ENCODE peak calls at places on chromosome 22, in eight cellular contexts. S, D, E, Y, Q, U, C and A are unnamed samples.

GRCh38 chr22:30206964-30207363 is 39.6 kb downstream of the LIF start:
- DNase-seq in S (peak), C (peak), E (no peak), Q (peak), Y (peak), D (peak), U (no peak), A (no peak)

GRCh38 chr22:24953294-24954113 is 988 bp downstream of the KIAA1671 start:
- DNase-seq in C (no peak), D (no peak), U (peak), S (no peak), Q (no peak), E (no peak), Y (no peak), A (peak)

GRCh38 chr22:48051796-48052620 is 1289.6 kb downstream of the TBC1D22A start:
- DNase-seq in C (no peak), Y (no peak), Q (no peak), S (no peak), D (no peak), U (peak), E (no peak), A (no peak)

GRCh38 chr22:31866918-31867317 is 77.4 kb upstream of the YWHAH start:
- DNase-seq in E (no peak), U (no peak), Q (no peak), Y (no peak), S (no peak), D (no peak), C (no peak), A (no peak)

GRCh38 chr22:32590556-32590955 is 115.9 kb downstream of the FBXO7 start:
- DNase-seq in S (no peak), Q (no peak), C (no peak), U (no peak), E (no peak), Y (no peak), D (no peak), A (no peak)

GRCh38 chr22:42324991-42325710 is 54.7 kb upstream of the TCF20 start:
- DNase-seq in C (peak), S (no peak), Y (no peak), E (no peak), D (no peak), Q (no peak), U (no peak), A (peak)

GRCh38 chr22:29520851-29521250 is 32.7 kb downstream of the THOC5 start:
- DNase-seq in D (no peak), Y (no peak), C (no peak), U (no peak), E (no peak), Q (no peak), S (no peak), A (no peak)

GRCh38 chr22:24819941-24820461 is 14.0 kb downstream of the SGSM1 start:
- DNase-seq in Y (peak), C (no peak), U (peak), Q (peak), S (no peak), D (peak), E (no peak), A (peak)

GRCh38 chr22:16609548-16610261 is 17.1 kb upstream of the CCT8L2 start:
- DNase-seq in Q (no peak), Y (no peak), U (no peak), S (no peak), C (no peak), D (no peak), E (no peak), A (no peak)

GRCh38 chr22:44883011-44883421 is 126.8 kb downstream of the PHF21B start:
- DNase-seq in Q (no peak), S (no peak), C (peak), D (no peak), E (no peak), U (peak), Y (peak), A (no peak)

GRCh38 chr22:19641254-19641982 is 72.9 kb upstream of the SEPTIN5 start:
- DNase-seq in S (no peak), C (peak), Q (no peak), D (peak), E (no peak), U (no peak), Y (peak), A (peak)

GRCh38 chr22:27991586-27992293 is 72.7 kb upstream of the PITPNB start:
- DNase-seq in E (no peak), Q (no peak), S (no peak), U (no peak), Y (peak), C (peak), D (no peak), A (no peak)

GRCh38 chr22:19896665-19897355 is 42.1 kb upstream of the GNB1L start:
- DNase-seq in Q (no peak), S (no peak), Y (no peak), U (no peak), C (no peak), D (no peak), E (peak), A (no peak)

GRCh38 chr22:47713880-47714452 is 951.5 kb downstream of the TBC1D22A start:
- DNase-seq in E (no peak), Q (no peak), Y (no peak), S (no peak), D (no peak), U (no peak), C (peak), A (no peak)

GRCh38 chr22:30267382-30268302 is 991 bp upstream of the OSM start:
- DNase-seq in C (no peak), Y (no peak), Q (no peak), E (peak), D (no peak), U (no peak), S (no peak), A (no peak)

GRCh38 chr22:29308791-29309262 is 2.4 kb downstream of the GAS2L1 start:
- DNase-seq in D (no peak), C (no peak), U (no peak), E (peak), Y (peak), Q (no peak), S (peak), A (no peak)

GRCh38 chr22:44400763-44401060 is 88.0 kb upstream of the SHISAL1 start:
- DNase-seq in U (no peak), Y (no peak), S (no peak), E (no peak), Q (no peak), D (no peak), C (no peak), A (no peak)

GRCh38 chr22:48445113-48445827 is 1382.4 kb downstream of the BRD1 start:
- DNase-seq in Y (no peak), E (no peak), U (no peak), S (no peak), Q (no peak), C (no peak), D (peak), A (no peak)

GRCh38 chr22:44870021-44870420 is 117.6 kb downstream of the ARHGAP8 start:
- DNase-seq in D (peak), C (peak), S (peak), E (peak), Q (no peak), U (no peak), Y (no peak), A (peak)

GRCh38 chr22:47101321-47101885 is 339.0 kb downstream of the TBC1D22A start:
- DNase-seq in E (no peak), U (no peak), Q (no peak), D (no peak), C (no peak), S (no peak), Y (no peak), A (no peak)

GRCh38 chr22:44913198-44913983 is 96.4 kb downstream of the PHF21B start:
- DNase-seq in C (no peak), S (no peak), Y (peak), E (peak), Q (no peak), D (no peak), U (peak), A (no peak)

GRCh38 chr22:21972293-21972779 is 10.3 kb downstream of the TOP3B start:
- DNase-seq in Q (no peak), S (no peak), Y (no peak), U (no peak), D (peak), C (peak), E (no peak), A (peak)

GRCh38 chr22:19810381-19811141 is 44.1 kb downstream of the GNB1L start:
- DNase-seq in S (no peak), U (no peak), Q (no peak), E (peak), C (peak), D (no peak), Y (peak), A (no peak)

GRCh38 chr22:29093980-29094379 is 21.1 kb downstream of the KREMEN1 start:
- DNase-seq in Q (no peak), U (no peak), C (no peak), Y (no peak), E (no peak), D (no peak), S (no peak), A (no peak)

GRCh38 chr22:42932857-42933782 is 76.0 kb upstream of the ARFGAP3 start:
- DNase-seq in Y (no peak), Q (no peak), S (no peak), E (no peak), C (no peak), U (peak), D (no peak), A (no peak)

GRCh38 chr22:42074153-42074750 is at the start of gene PHETA2:
- DNase-seq in Y (peak), C (peak), S (no peak), U (peak), D (no peak), E (peak), Q (no peak), A (peak)

GRCh38 chr22:22061085-22062077 is 78.8 kb upstream of the TOP3B start:
- DNase-seq in Q (peak), S (peak), D (peak), E (no peak), Y (no peak), U (no peak), C (no peak), A (no peak)

GRCh38 chr22:47143249-47143938 is 380.9 kb downstream of the TBC1D22A start:
- DNase-seq in S (no peak), Y (no peak), E (no peak), D (no peak), Q (no peak), C (no peak), U (no peak), A (no peak)

GRCh38 chr22:22184277-22184807 is 60.2 kb upstream of the VPREB1 start:
- DNase-seq in C (no peak), U (no peak), D (no peak), S (no peak), E (no peak), Y (no peak), Q (no peak), A (no peak)

GRCh38 chr22:19885841-19886592 is 31.3 kb upstream of the GNB1L start:
- DNase-seq in Y (peak), C (no peak), U (no peak), Q (no peak), E (peak), D (no peak), S (no peak), A (no peak)

GRCh38 chr22:20490183-20490940 is 5.2 kb downstream of the KLHL22 start:
- DNase-seq in E (peak), Y (no peak), S (no peak), U (no peak), D (no peak), C (no peak), Q (no peak), A (no peak)

GRCh38 chr22:42627981-42628380 is 12.4 kb downstream of the ATP5MGL start:
- DNase-seq in E (no peak), Q (no peak), C (no peak), U (no peak), Y (no peak), D (no peak), S (no peak), A (no peak)

GRCh38 chr22:33699176-33699575 is 221.1 kb downstream of the LARGE1 start:
- DNase-seq in U (no peak), C (no peak), S (no peak), E (no peak), D (no peak), Y (no peak), Q (no peak), A (no peak)

GRCh38 chr22:32430352-32430751 is 18.3 kb upstream of the RTCB start:
- DNase-seq in Q (no peak), U (no peak), Y (no peak), E (no peak), D (no peak), S (no peak), C (no peak), A (no peak)

GRCh38 chr22:22195265-22196017 is 49.1 kb upstream of the VPREB1 start:
- DNase-seq in S (peak), C (peak), E (no peak), U (peak), D (peak), Q (peak), Y (peak), A (peak)

GRCh38 chr22:22546490-22546889 is 12.6 kb downstream of the PRAME start:
- DNase-seq in D (no peak), U (no peak), Q (no peak), E (no peak), S (no peak), C (no peak), Y (no peak), A (no peak)

GRCh38 chr22:25488244-25489020 is 76.0 kb upstream of the GRK3 start:
- DNase-seq in D (peak), C (no peak), E (no peak), S (peak), U (peak), Y (no peak), Q (peak), A (peak)

DNA sequence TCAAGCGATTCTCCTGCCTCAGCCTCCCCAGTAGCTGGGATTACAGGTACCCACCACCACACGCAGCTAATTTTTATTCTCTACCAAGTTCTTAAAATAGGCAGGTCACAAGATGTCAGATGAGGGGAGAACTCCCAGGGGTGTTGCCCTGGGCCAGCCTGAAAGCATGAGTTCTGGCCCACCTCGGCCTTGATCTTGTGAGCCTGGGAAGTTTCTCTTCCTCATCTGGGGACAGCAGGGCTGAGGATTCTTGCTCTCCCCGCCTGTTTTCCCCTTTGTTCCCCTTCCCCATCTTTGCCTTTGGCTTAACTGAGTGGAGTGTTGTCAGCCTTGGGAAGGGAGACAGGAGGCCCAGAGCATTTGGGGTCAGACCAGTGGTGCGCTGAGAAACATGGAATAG is 3.5 kb downstream of the PDXP start:
- DNase-seq in U (no peak), Q (no peak), S (no peak), D (no peak), Y (no peak), E (no peak), C (no peak), A (no peak)
- H3K27ac ChIP-seq in U (no peak), Q (peak), S (peak), D (no peak), Y (peak), E (no peak), C (no peak), A (no peak)

DNA sequence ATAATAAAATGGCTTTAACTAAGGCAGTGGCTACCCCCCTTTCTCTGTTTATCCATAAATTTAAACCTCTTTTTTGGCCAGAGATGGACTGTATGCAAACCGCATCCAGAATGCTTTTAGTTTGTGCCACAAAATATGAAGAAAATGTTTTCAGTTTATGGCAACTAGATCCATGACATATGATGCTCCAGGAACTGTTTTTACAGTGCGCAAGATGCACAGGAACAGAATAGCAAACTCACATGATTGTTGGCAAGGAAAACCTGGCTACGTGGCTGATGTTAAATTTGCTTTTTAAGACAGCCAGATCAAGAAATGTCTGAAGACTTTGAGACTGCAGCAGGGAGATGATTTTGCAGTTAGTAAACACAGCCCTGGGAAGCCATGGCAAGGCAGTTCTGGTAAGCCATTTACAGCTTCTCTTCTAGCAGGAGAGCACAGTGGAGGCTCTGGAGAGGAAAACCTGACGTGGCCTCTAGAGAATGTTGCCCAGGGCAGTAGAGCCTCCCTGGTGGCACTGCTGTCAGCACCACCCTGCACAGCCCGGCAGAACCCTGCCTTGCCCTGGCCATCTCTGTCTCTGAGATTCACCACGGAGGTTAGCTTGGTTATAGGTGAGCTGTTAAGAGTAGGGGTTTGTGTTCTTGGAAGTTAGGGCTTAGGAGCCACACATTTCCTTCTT is 69.8 kb upstream of the TNRC6B start:
- DNase-seq in S (peak), D (no peak), U (no peak), Y (no peak), Q (peak), E (no peak), C (no peak), A (peak)
- H3K27ac ChIP-seq in S (peak), D (no peak), U (peak), Y (peak), Q (peak), E (peak), C (no peak), A (peak)

DNA sequence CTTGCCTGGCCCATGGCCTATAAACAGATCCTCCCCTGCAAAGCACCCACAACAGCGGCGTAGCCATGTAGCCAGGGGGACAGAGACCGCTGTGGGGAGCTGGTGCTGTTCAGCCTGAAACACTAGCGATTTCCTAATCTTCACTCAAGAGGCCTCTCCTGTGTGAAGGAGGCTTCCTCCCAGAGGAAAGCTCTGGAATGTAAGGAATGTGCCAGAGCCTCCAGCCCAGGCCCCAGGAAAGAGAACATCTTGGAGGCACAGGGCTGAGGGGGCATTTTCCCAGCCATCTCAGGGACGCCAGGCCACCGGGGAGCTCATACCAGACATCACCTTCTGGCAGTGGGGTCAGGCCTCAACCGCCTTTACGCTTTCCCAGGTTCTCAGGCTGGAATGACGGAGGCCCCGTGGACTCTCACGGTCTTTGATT is 24.0 kb downstream of the MIAT start:
- DNase-seq in C (peak), S (no peak), D (no peak), U (peak), Q (no peak), Y (peak), E (no peak), A (no peak)
- H3K27ac ChIP-seq in C (no peak), S (peak), D (peak), U (no peak), Q (no peak), Y (no peak), E (no peak), A (no peak)

GRCh38 chr22:50710886-50711285 is 27.1 kb upstream of the ACR start:
- DNase-seq in Y (no peak), U (peak), S (no peak), D (no peak), C (no peak), E (peak), Q (no peak), A (no peak)

GRCh38 chr22:50713571-50714056 is 24.4 kb upstream of the ACR start:
- DNase-seq in C (no peak), D (no peak), S (no peak), U (no peak), E (no peak), Y (no peak), Q (no peak), A (peak)

GRCh38 chr22:50713008-50713385 is 25.0 kb upstream of the ACR start:
- DNase-seq in U (peak), S (no peak), C (no peak), E (no peak), Q (no peak), Y (no peak), D (no peak), A (no peak)

GRCh38 chr22:50711446-50712340 is 26.3 kb upstream of the ACR start:
- DNase-seq in D (no peak), Q (no peak), Y (no peak), E (peak), C (no peak), S (no peak), U (peak), A (no peak)

GRCh38 chr22:50712341-50713007 is 25.5 kb upstream of the ACR start:
- DNase-seq in Q (no peak), D (no peak), E (peak), C (no peak), Y (no peak), S (no peak), U (peak), A (no peak)
- H3K27ac ChIP-seq in Q (no peak), D (no peak), E (no peak), C (no peak), Y (no peak), S (no peak), U (no peak), A (no peak)

DNA sequence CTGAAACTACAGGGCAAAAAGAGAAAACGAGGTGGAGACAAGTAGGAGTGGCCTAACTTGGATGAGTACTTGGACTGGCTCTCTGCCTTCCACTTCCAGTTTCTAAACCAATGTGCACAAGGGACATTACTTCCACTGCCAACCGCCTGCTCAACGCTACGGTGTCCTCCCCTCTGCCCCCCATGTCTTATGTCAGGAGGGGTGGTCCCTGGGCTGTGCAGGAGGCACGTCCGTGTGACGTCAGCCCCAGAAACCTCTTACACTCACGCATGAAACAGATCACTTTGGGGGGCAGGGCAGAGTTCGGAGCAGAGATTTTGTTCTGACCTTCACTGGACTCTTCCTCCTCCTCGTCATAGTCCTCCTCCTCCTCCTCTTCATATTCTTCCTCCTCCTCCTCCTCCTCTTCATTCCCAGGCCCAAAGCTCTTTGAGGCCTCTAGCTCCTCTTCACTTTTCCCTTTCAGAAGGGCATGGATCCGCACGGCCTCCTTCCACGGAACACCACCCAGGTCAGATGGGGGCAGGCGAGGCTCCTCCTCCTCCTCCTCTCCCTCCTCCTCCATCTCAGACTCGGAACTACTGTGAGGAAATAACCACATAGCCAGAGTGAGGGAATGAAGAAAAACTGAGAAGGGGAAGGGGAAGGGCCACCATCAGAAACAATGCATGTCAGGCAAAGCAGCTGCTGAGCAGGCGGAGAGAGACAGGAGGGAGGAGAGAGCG is 57.4 kb upstream of the BID start:
- DNase-seq in D (no peak), Y (peak), E (no peak), C (no peak), U (no peak), Q (no peak), S (no peak), A (no peak)
- H3K27ac ChIP-seq in D (no peak), Y (peak), E (peak), C (no peak), U (no peak), Q (peak), S (peak), A (peak)

DNA sequence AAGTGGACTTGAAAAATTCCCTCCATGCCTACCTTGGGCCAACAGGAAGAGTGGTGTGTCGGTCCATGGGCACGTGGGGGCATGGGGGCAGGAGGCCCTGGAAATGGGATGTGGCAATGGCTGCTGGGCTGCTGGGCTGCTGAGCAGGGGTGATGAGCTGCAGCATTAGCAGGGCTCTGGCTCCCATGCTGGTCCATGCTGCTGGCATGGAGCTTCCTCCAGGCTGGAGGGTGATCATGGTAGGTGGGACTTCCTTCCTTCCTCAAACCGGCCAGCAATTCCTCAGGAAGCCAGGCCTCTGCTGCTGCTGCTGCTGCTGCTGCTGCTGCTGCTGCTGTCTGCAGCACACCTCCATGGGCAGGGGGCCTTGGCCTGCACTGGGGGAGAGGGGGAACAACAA is 4.3 kb downstream of the RGL4 start:
- DNase-seq in U (no peak), C (no peak), Y (no peak), Q (no peak), S (no peak), D (no peak), E (peak), A (no peak)
- H3K27ac ChIP-seq in U (peak), C (no peak), Y (no peak), Q (no peak), S (no peak), D (no peak), E (no peak), A (peak)